ENCODE peak calls at places on chromosomes 16 and 17, in nine cellular contexts. One of them, this sample, is unnamed.

GRCh38 chr16:54331241-54332002 is 44.8 kb upstream of the IRX3 start:
- DNase-seq in body of pancreas: no peak
- DNase-seq in nucleus accumbens: no peak
- DNase-seq in effector CD4-positive, alpha-beta T cell: no peak
- DNase-seq in activated CD8-positive, alpha-beta memory T cell treated with anti-CD3 and anti-CD28 coated beads for 4 hours: no peak
- DNase-seq in T follicular helper cell: no peak
- DNase-seq in HEK293T: no peak
- DNase-seq in WTC11: peak; percentile 56
- DNase-seq in NCI-H146: no peak
- DNase-seq in this sample: no peak

GRCh38 chr16:50735629-50736122 is 6.2 kb upstream of the CYLD start:
- DNase-seq in body of pancreas: no peak
- DNase-seq in nucleus accumbens: no peak
- DNase-seq in effector CD4-positive, alpha-beta T cell: no peak
- DNase-seq in activated CD8-positive, alpha-beta memory T cell treated with anti-CD3 and anti-CD28 coated beads for 4 hours: no peak
- DNase-seq in T follicular helper cell: no peak
- DNase-seq in HEK293T: no peak
- DNase-seq in WTC11: no peak
- DNase-seq in NCI-H146: no peak
- DNase-seq in this sample: no peak

GRCh38 chr17:67105213-67105612 is 60.9 kb downstream of the CACNG1 start:
- DNase-seq in body of pancreas: no peak
- DNase-seq in nucleus accumbens: no peak
- DNase-seq in effector CD4-positive, alpha-beta T cell: no peak
- DNase-seq in activated CD8-positive, alpha-beta memory T cell treated with anti-CD3 and anti-CD28 coated beads for 4 hours: no peak
- DNase-seq in T follicular helper cell: no peak
- DNase-seq in HEK293T: no peak
- DNase-seq in WTC11: no peak
- DNase-seq in NCI-H146: no peak
- DNase-seq in this sample: no peak

GRCh38 chr17:69415431-69415830 is 934 bp downstream of the MAP2K6 start:
- DNase-seq in body of pancreas: no peak
- DNase-seq in nucleus accumbens: no peak
- DNase-seq in effector CD4-positive, alpha-beta T cell: no peak
- DNase-seq in activated CD8-positive, alpha-beta memory T cell treated with anti-CD3 and anti-CD28 coated beads for 4 hours: no peak
- DNase-seq in T follicular helper cell: no peak
- DNase-seq in HEK293T: no peak
- DNase-seq in WTC11: no peak
- DNase-seq in NCI-H146: no peak
- DNase-seq in this sample: no peak

GRCh38 chr17:18970582-18971480 is 18.9 kb downstream of the SLC5A10 start:
- DNase-seq in body of pancreas: no peak
- DNase-seq in nucleus accumbens: no peak
- DNase-seq in effector CD4-positive, alpha-beta T cell: no peak
- DNase-seq in activated CD8-positive, alpha-beta memory T cell treated with anti-CD3 and anti-CD28 coated beads for 4 hours: no peak
- DNase-seq in T follicular helper cell: no peak
- DNase-seq in HEK293T: no peak
- DNase-seq in WTC11: no peak
- DNase-seq in NCI-H146: no peak
- DNase-seq in this sample: no peak

GRCh38 chr17:38605230-38605851 is 411 bp downstream of the SRCIN1 start:
- DNase-seq in body of pancreas: no peak
- DNase-seq in nucleus accumbens: no peak
- DNase-seq in effector CD4-positive, alpha-beta T cell: no peak
- DNase-seq in activated CD8-positive, alpha-beta memory T cell treated with anti-CD3 and anti-CD28 coated beads for 4 hours: no peak
- DNase-seq in T follicular helper cell: no peak
- DNase-seq in HEK293T: peak; percentile 52
- DNase-seq in WTC11: peak; percentile 76
- DNase-seq in NCI-H146: peak; percentile 74
- DNase-seq in this sample: no peak

GRCh38 chr17:4953461-4953961 is 2.6 kb downstream of the ENO3 start:
- DNase-seq in body of pancreas: no peak
- DNase-seq in nucleus accumbens: no peak
- DNase-seq in effector CD4-positive, alpha-beta T cell: no peak
- DNase-seq in activated CD8-positive, alpha-beta memory T cell treated with anti-CD3 and anti-CD28 coated beads for 4 hours: no peak
- DNase-seq in T follicular helper cell: no peak
- DNase-seq in HEK293T: no peak
- DNase-seq in WTC11: no peak
- DNase-seq in NCI-H146: no peak
- DNase-seq in this sample: no peak

GRCh38 chr16:2595376-2596200 is 57.8 kb downstream of the PDPK1 start:
- DNase-seq in body of pancreas: no peak
- DNase-seq in nucleus accumbens: no peak
- DNase-seq in effector CD4-positive, alpha-beta T cell: no peak
- DNase-seq in activated CD8-positive, alpha-beta memory T cell treated with anti-CD3 and anti-CD28 coated beads for 4 hours: no peak
- DNase-seq in T follicular helper cell: no peak
- DNase-seq in HEK293T: no peak
- DNase-seq in WTC11: no peak
- DNase-seq in NCI-H146: no peak
- DNase-seq in this sample: no peak

GRCh38 chr16:65667013-65667578 is 545.2 kb upstream of the CDH11 start:
- DNase-seq in body of pancreas: no peak
- DNase-seq in nucleus accumbens: no peak
- DNase-seq in effector CD4-positive, alpha-beta T cell: no peak
- DNase-seq in activated CD8-positive, alpha-beta memory T cell treated with anti-CD3 and anti-CD28 coated beads for 4 hours: no peak
- DNase-seq in T follicular helper cell: no peak
- DNase-seq in HEK293T: no peak
- DNase-seq in WTC11: no peak
- DNase-seq in NCI-H146: no peak
- DNase-seq in this sample: no peak

GRCh38 chr17:57269598-57270255 is 13.4 kb downstream of the MSI2 start:
- DNase-seq in body of pancreas: no peak
- DNase-seq in nucleus accumbens: no peak
- DNase-seq in effector CD4-positive, alpha-beta T cell: no peak
- DNase-seq in activated CD8-positive, alpha-beta memory T cell treated with anti-CD3 and anti-CD28 coated beads for 4 hours: no peak
- DNase-seq in T follicular helper cell: no peak
- DNase-seq in HEK293T: no peak
- DNase-seq in WTC11: no peak
- DNase-seq in NCI-H146: no peak
- DNase-seq in this sample: no peak

GRCh38 chr17:65027305-65027704 is 29.2 kb downstream of the GNA13 start:
- DNase-seq in body of pancreas: no peak
- DNase-seq in nucleus accumbens: no peak
- DNase-seq in effector CD4-positive, alpha-beta T cell: peak; percentile 31
- DNase-seq in activated CD8-positive, alpha-beta memory T cell treated with anti-CD3 and anti-CD28 coated beads for 4 hours: no peak
- DNase-seq in T follicular helper cell: peak; percentile 45
- DNase-seq in HEK293T: peak; percentile 50
- DNase-seq in WTC11: peak; percentile 41
- DNase-seq in NCI-H146: no peak
- DNase-seq in this sample: no peak

GRCh38 chr17:27977751-27978688 is 64.5 kb upstream of the NLK start:
- DNase-seq in body of pancreas: no peak
- DNase-seq in nucleus accumbens: no peak
- DNase-seq in effector CD4-positive, alpha-beta T cell: no peak
- DNase-seq in activated CD8-positive, alpha-beta memory T cell treated with anti-CD3 and anti-CD28 coated beads for 4 hours: no peak
- DNase-seq in T follicular helper cell: no peak
- DNase-seq in HEK293T: no peak
- DNase-seq in WTC11: no peak
- DNase-seq in NCI-H146: no peak
- DNase-seq in this sample: no peak

GRCh38 chr17:82948081-82948511 is 108.3 kb upstream of the ZNF750 start:
- DNase-seq in body of pancreas: no peak
- DNase-seq in nucleus accumbens: no peak
- DNase-seq in effector CD4-positive, alpha-beta T cell: no peak
- DNase-seq in activated CD8-positive, alpha-beta memory T cell treated with anti-CD3 and anti-CD28 coated beads for 4 hours: no peak
- DNase-seq in T follicular helper cell: no peak
- DNase-seq in HEK293T: no peak
- DNase-seq in WTC11: no peak
- DNase-seq in NCI-H146: no peak
- DNase-seq in this sample: no peak

GRCh38 chr17:82000803-82001649 is 21.7 kb downstream of the CENPX start:
- DNase-seq in body of pancreas: no peak
- DNase-seq in nucleus accumbens: no peak
- DNase-seq in effector CD4-positive, alpha-beta T cell: no peak
- DNase-seq in activated CD8-positive, alpha-beta memory T cell treated with anti-CD3 and anti-CD28 coated beads for 4 hours: no peak
- DNase-seq in T follicular helper cell: no peak
- DNase-seq in HEK293T: no peak
- DNase-seq in WTC11: no peak
- DNase-seq in NCI-H146: no peak
- DNase-seq in this sample: no peak

GRCh38 chr16:66572356-66572755 is 6.1 kb downstream of the CMTM1 start:
- DNase-seq in body of pancreas: no peak
- DNase-seq in nucleus accumbens: no peak
- DNase-seq in effector CD4-positive, alpha-beta T cell: no peak
- DNase-seq in activated CD8-positive, alpha-beta memory T cell treated with anti-CD3 and anti-CD28 coated beads for 4 hours: no peak
- DNase-seq in T follicular helper cell: no peak
- DNase-seq in HEK293T: no peak
- DNase-seq in WTC11: no peak
- DNase-seq in NCI-H146: no peak
- DNase-seq in this sample: no peak

GRCh38 chr17:82228278-82228841 is 482 bp upstream of the SLC16A3 start:
- DNase-seq in body of pancreas: no peak
- DNase-seq in nucleus accumbens: no peak
- DNase-seq in effector CD4-positive, alpha-beta T cell: peak; percentile 36
- DNase-seq in activated CD8-positive, alpha-beta memory T cell treated with anti-CD3 and anti-CD28 coated beads for 4 hours: no peak
- DNase-seq in T follicular helper cell: no peak
- DNase-seq in HEK293T: no peak
- DNase-seq in WTC11: peak; percentile 50
- DNase-seq in NCI-H146: peak; percentile 16
- DNase-seq in this sample: no peak

GRCh38 chr17:33983824-33984574 is 271.1 kb upstream of the CCL2 start:
- DNase-seq in body of pancreas: no peak
- DNase-seq in nucleus accumbens: no peak
- DNase-seq in effector CD4-positive, alpha-beta T cell: no peak
- DNase-seq in activated CD8-positive, alpha-beta memory T cell treated with anti-CD3 and anti-CD28 coated beads for 4 hours: no peak
- DNase-seq in T follicular helper cell: no peak
- DNase-seq in HEK293T: no peak
- DNase-seq in WTC11: no peak
- DNase-seq in NCI-H146: no peak
- DNase-seq in this sample: no peak

GRCh38 chr16:87058728-87059250 is 258.4 kb downstream of the C16orf95 start:
- DNase-seq in body of pancreas: no peak
- DNase-seq in nucleus accumbens: no peak
- DNase-seq in effector CD4-positive, alpha-beta T cell: no peak
- DNase-seq in activated CD8-positive, alpha-beta memory T cell treated with anti-CD3 and anti-CD28 coated beads for 4 hours: no peak
- DNase-seq in T follicular helper cell: no peak
- DNase-seq in HEK293T: no peak
- DNase-seq in WTC11: no peak
- DNase-seq in NCI-H146: no peak
- DNase-seq in this sample: no peak

GRCh38 chr16:51144203-51144602 is 6.9 kb downstream of the SALL1 start:
- DNase-seq in body of pancreas: no peak
- DNase-seq in nucleus accumbens: no peak
- DNase-seq in effector CD4-positive, alpha-beta T cell: no peak
- DNase-seq in activated CD8-positive, alpha-beta memory T cell treated with anti-CD3 and anti-CD28 coated beads for 4 hours: no peak
- DNase-seq in T follicular helper cell: no peak
- DNase-seq in HEK293T: no peak
- DNase-seq in WTC11: no peak
- DNase-seq in NCI-H146: peak; percentile 53
- DNase-seq in this sample: no peak

GRCh38 chr16:2702871-2703745 is 16.9 kb downstream of the PRSS27 start:
- DNase-seq in body of pancreas: no peak
- DNase-seq in nucleus accumbens: peak; percentile 28
- DNase-seq in effector CD4-positive, alpha-beta T cell: no peak
- DNase-seq in activated CD8-positive, alpha-beta memory T cell treated with anti-CD3 and anti-CD28 coated beads for 4 hours: no peak
- DNase-seq in T follicular helper cell: no peak
- DNase-seq in HEK293T: no peak
- DNase-seq in WTC11: no peak
- DNase-seq in NCI-H146: no peak
- DNase-seq in this sample: no peak

GRCh38 chr17:10681866-10682446 is 15.4 kb downstream of the SCO1 start:
- DNase-seq in body of pancreas: no peak
- DNase-seq in nucleus accumbens: no peak
- DNase-seq in effector CD4-positive, alpha-beta T cell: no peak
- DNase-seq in activated CD8-positive, alpha-beta memory T cell treated with anti-CD3 and anti-CD28 coated beads for 4 hours: no peak
- DNase-seq in T follicular helper cell: no peak
- DNase-seq in HEK293T: no peak
- DNase-seq in WTC11: no peak
- DNase-seq in NCI-H146: no peak
- DNase-seq in this sample: no peak

GRCh38 chr16:68013440-68013839 is 2.3 kb downstream of the DPEP2NB start:
- DNase-seq in body of pancreas: no peak
- DNase-seq in nucleus accumbens: no peak
- DNase-seq in effector CD4-positive, alpha-beta T cell: no peak
- DNase-seq in activated CD8-positive, alpha-beta memory T cell treated with anti-CD3 and anti-CD28 coated beads for 4 hours: no peak
- DNase-seq in T follicular helper cell: no peak
- DNase-seq in HEK293T: no peak
- DNase-seq in WTC11: no peak
- DNase-seq in NCI-H146: no peak
- DNase-seq in this sample: no peak

GRCh38 chr17:38421224-38421841 is 6.9 kb upstream of the ARHGAP23 start:
- DNase-seq in body of pancreas: no peak
- DNase-seq in nucleus accumbens: no peak
- DNase-seq in effector CD4-positive, alpha-beta T cell: no peak
- DNase-seq in activated CD8-positive, alpha-beta memory T cell treated with anti-CD3 and anti-CD28 coated beads for 4 hours: no peak
- DNase-seq in T follicular helper cell: no peak
- DNase-seq in HEK293T: no peak
- DNase-seq in WTC11: no peak
- DNase-seq in NCI-H146: no peak
- DNase-seq in this sample: no peak

GRCh38 chr16:67199011-67199807 is at the start of gene ELMO3:
- DNase-seq in body of pancreas: peak; percentile 79
- DNase-seq in nucleus accumbens: no peak
- DNase-seq in effector CD4-positive, alpha-beta T cell: no peak
- DNase-seq in activated CD8-positive, alpha-beta memory T cell treated with anti-CD3 and anti-CD28 coated beads for 4 hours: no peak
- DNase-seq in T follicular helper cell: no peak
- DNase-seq in HEK293T: no peak
- DNase-seq in WTC11: peak; percentile 84
- DNase-seq in NCI-H146: peak; percentile 80
- DNase-seq in this sample: peak; percentile 63

GRCh38 chr16:24971718-24972117 is 43.5 kb downstream of the ARHGAP17 start:
- DNase-seq in body of pancreas: no peak
- DNase-seq in nucleus accumbens: no peak
- DNase-seq in effector CD4-positive, alpha-beta T cell: no peak
- DNase-seq in activated CD8-positive, alpha-beta memory T cell treated with anti-CD3 and anti-CD28 coated beads for 4 hours: no peak
- DNase-seq in T follicular helper cell: no peak
- DNase-seq in HEK293T: no peak
- DNase-seq in WTC11: no peak
- DNase-seq in NCI-H146: no peak
- DNase-seq in this sample: no peak

GRCh38 chr17:37818689-37819088 is 73.8 kb upstream of the HNF1B start:
- DNase-seq in body of pancreas: peak; percentile 65
- DNase-seq in nucleus accumbens: no peak
- DNase-seq in effector CD4-positive, alpha-beta T cell: no peak
- DNase-seq in activated CD8-positive, alpha-beta memory T cell treated with anti-CD3 and anti-CD28 coated beads for 4 hours: no peak
- DNase-seq in T follicular helper cell: no peak
- DNase-seq in HEK293T: no peak
- DNase-seq in WTC11: no peak
- DNase-seq in NCI-H146: no peak
- DNase-seq in this sample: peak; percentile 78

GRCh38 chr16:87697256-87697655 is 68.5 kb downstream of the KLHDC4 start:
- DNase-seq in body of pancreas: no peak
- DNase-seq in nucleus accumbens: no peak
- DNase-seq in effector CD4-positive, alpha-beta T cell: no peak
- DNase-seq in activated CD8-positive, alpha-beta memory T cell treated with anti-CD3 and anti-CD28 coated beads for 4 hours: no peak
- DNase-seq in T follicular helper cell: no peak
- DNase-seq in HEK293T: no peak
- DNase-seq in WTC11: no peak
- DNase-seq in NCI-H146: no peak
- DNase-seq in this sample: no peak